ENCODE peak calls at places on chromosomes 4 and X, in four cellular contexts. One of them, this sample, is unnamed.

GRCh38 chr4:164768516-164768915 is 14.6 kb downstream of the SMIM31 start:
- ATAC-seq in left lung: peak; percentile 12
- ATAC-seq in left ventricle myocardium superior: no peak
- ATAC-seq in activated T-cell treated with anti-CD3 and anti-CD28 coated beads, Interleukin-2, amount 50 U/mL, for 72 hours: no peak
- ATAC-seq in this sample: no peak

GRCh38 chrX:140099221-140099620 is 133.9 kb upstream of the CXorf66 start:
- ATAC-seq in left lung: no peak
- ATAC-seq in left ventricle myocardium superior: no peak
- ATAC-seq in activated T-cell treated with anti-CD3 and anti-CD28 coated beads, Interleukin-2, amount 50 U/mL, for 72 hours: no peak
- ATAC-seq in this sample: no peak

GRCh38 chr4:165779950-165780670 is 92.9 kb upstream of the TLL1 start:
- ATAC-seq in left lung: peak; percentile 71
- ATAC-seq in left ventricle myocardium superior: no peak
- ATAC-seq in activated T-cell treated with anti-CD3 and anti-CD28 coated beads, Interleukin-2, amount 50 U/mL, for 72 hours: no peak
- ATAC-seq in this sample: no peak

GRCh38 chr4:54550415-54551171 is 107.2 kb upstream of the KIT start:
- ATAC-seq in left lung: peak; percentile 45
- ATAC-seq in left ventricle myocardium superior: peak; percentile 66
- ATAC-seq in activated T-cell treated with anti-CD3 and anti-CD28 coated beads, Interleukin-2, amount 50 U/mL, for 72 hours: no peak
- ATAC-seq in this sample: no peak

GRCh38 chr4:88230953-88231835 is 53.2 kb downstream of the PPM1K start:
- ATAC-seq in left lung: peak; percentile 34
- ATAC-seq in left ventricle myocardium superior: peak; percentile 70
- ATAC-seq in activated T-cell treated with anti-CD3 and anti-CD28 coated beads, Interleukin-2, amount 50 U/mL, for 72 hours: no peak
- ATAC-seq in this sample: no peak

GRCh38 chrX:25012433-25012735 is 3.4 kb downstream of the ARX start:
- ATAC-seq in left lung: no peak
- ATAC-seq in left ventricle myocardium superior: peak; percentile 55
- ATAC-seq in activated T-cell treated with anti-CD3 and anti-CD28 coated beads, Interleukin-2, amount 50 U/mL, for 72 hours: no peak
- ATAC-seq in this sample: no peak

GRCh38 chr4:1874207-1874606 is 3.0 kb downstream of the NSD2 start:
- ATAC-seq in left lung: no peak
- ATAC-seq in left ventricle myocardium superior: no peak
- ATAC-seq in activated T-cell treated with anti-CD3 and anti-CD28 coated beads, Interleukin-2, amount 50 U/mL, for 72 hours: no peak
- ATAC-seq in this sample: no peak

GRCh38 chrX:69024931-69025330 is 140.3 kb downstream of the PJA1 start:
- ATAC-seq in left lung: peak; percentile 86
- ATAC-seq in left ventricle myocardium superior: peak; percentile 97
- ATAC-seq in activated T-cell treated with anti-CD3 and anti-CD28 coated beads, Interleukin-2, amount 50 U/mL, for 72 hours: no peak
- ATAC-seq in this sample: peak; percentile 70

GRCh38 chr4:149521611-149522010 is 294.0 kb downstream of the IQCM start:
- ATAC-seq in left lung: no peak
- ATAC-seq in left ventricle myocardium superior: no peak
- ATAC-seq in activated T-cell treated with anti-CD3 and anti-CD28 coated beads, Interleukin-2, amount 50 U/mL, for 72 hours: no peak
- ATAC-seq in this sample: peak; percentile 25

GRCh38 chrX:97452283-97452682 is 568.6 kb downstream of the RPA4 start:
- ATAC-seq in left lung: no peak
- ATAC-seq in left ventricle myocardium superior: no peak
- ATAC-seq in activated T-cell treated with anti-CD3 and anti-CD28 coated beads, Interleukin-2, amount 50 U/mL, for 72 hours: no peak
- ATAC-seq in this sample: no peak